ENCODE peak calls at places on chromosome 20, in nine cellular contexts. Y, E, C, T, P, A, L, Q and M are unnamed samples.
A peak's percentile ranks its signal among the peaks of the same experiment; 100 is the strongest.

GRCh38 chr20:634526-634925 is 18.5 kb downstream of the SRXN1 start:
- DNase-seq in Y (no peak), A (no peak), P (peak; percentile 65), L (no peak), T (no peak), C (no peak), E (no peak), Q (no peak), M (no peak)

GRCh38 chr20:5642155-5642981 is 107.8 kb upstream of the SHLD1 start:
- DNase-seq in Q (no peak), E (no peak), L (no peak), Y (no peak), T (no peak), A (peak; percentile 54), P (no peak), C (no peak), M (no peak)

GRCh38 chr20:48025061-48025515 is 239.8 kb upstream of the SULF2 start:
- DNase-seq in Q (no peak), E (no peak), L (no peak), T (no peak), Y (no peak), A (no peak), P (peak; percentile 49), C (no peak), M (no peak)

GRCh38 chr20:50259705-50260479 is 69.3 kb downstream of the CEBPB start:
- DNase-seq in P (no peak), E (no peak), T (no peak), A (peak; percentile 24), L (no peak), Y (no peak), Q (no peak), C (no peak), M (no peak)

GRCh38 chr20:61801428-61801827 is 264.3 kb downstream of the TAF4 start:
- DNase-seq in E (no peak), C (no peak), T (no peak), A (no peak), P (no peak), Y (no peak), Q (no peak), L (no peak), M (no peak)

GRCh38 chr20:5065489-5066383 is 54.0 kb downstream of the PCNA start:
- DNase-seq in Y (no peak), Q (no peak), A (peak; percentile 81), T (no peak), C (no peak), E (no peak), P (no peak), L (no peak), M (no peak)

GRCh38 chr20:57066126-57066900 is 200.1 kb downstream of the BMP7 start:
- DNase-seq in L (no peak), E (no peak), Q (no peak), T (no peak), Y (no peak), C (no peak), A (no peak), P (no peak), M (no peak)

GRCh38 chr20:50546729-50547314 is 36.6 kb downstream of the PTPN1 start:
- DNase-seq in T (no peak), C (no peak), Y (peak; percentile 44), L (no peak), E (no peak), P (no peak), A (no peak), Q (peak; percentile 48), M (no peak)

GRCh38 chr20:8432435-8433148 is 300.5 kb downstream of the PLCB1 start:
- DNase-seq in Y (no peak), E (no peak), Q (no peak), T (no peak), C (no peak), P (no peak), A (no peak), L (no peak), M (no peak)

GRCh38 chr20:41293269-41294037 is 24.1 kb downstream of the ZHX3 start:
- DNase-seq in Q (no peak), C (no peak), A (no peak), P (no peak), L (no peak), Y (no peak), E (no peak), T (no peak), M (no peak)

GRCh38 chr20:38315290-38315966 is 11.5 kb downstream of the BPI start:
- DNase-seq in C (no peak), L (no peak), T (no peak), P (peak; percentile 16), A (no peak), Y (no peak), E (no peak), Q (no peak), M (no peak)

GRCh38 chr20:24776755-24777271 is 172.3 kb upstream of the CST7 start:
- DNase-seq in L (no peak), A (no peak), C (no peak), Q (no peak), T (no peak), P (no peak), E (no peak), Y (no peak), M (no peak)

GRCh38 chr20:41468994-41469600 is 102.5 kb upstream of the EMILIN3 start:
- DNase-seq in E (no peak), L (no peak), C (no peak), Y (no peak), T (no peak), A (no peak), Q (no peak), P (no peak), M (no peak)

GRCh38 chr20:34522969-34523871 is 7.0 kb downstream of the DYNLRB1 start:
- DNase-seq in T (peak; percentile 13), C (peak; percentile 66), A (peak; percentile 17), Q (peak; percentile 69), E (peak; percentile 52), Y (peak; percentile 66), L (peak; percentile 30), P (peak; percentile 69), M (no peak)

GRCh38 chr20:48012401-48012974 is 227.2 kb upstream of the SULF2 start:
- DNase-seq in Y (no peak), E (no peak), C (no peak), L (no peak), A (peak; percentile 30), Q (no peak), P (no peak), T (no peak), M (no peak)

GRCh38 chr20:62361799-62362589 is 5.1 kb downstream of the LAMA5 start:
- DNase-seq in C (no peak), T (no peak), A (peak; percentile 86), P (peak; percentile 75), Y (no peak), L (no peak), E (no peak), Q (no peak), M (peak; percentile 84)

GRCh38 chr20:38196592-38196991 is 31.5 kb upstream of the TGM2 start:
- DNase-seq in C (no peak), L (no peak), P (no peak), E (no peak), Q (no peak), T (no peak), A (no peak), Y (no peak), M (no peak)

GRCh38 chr20:53738039-53738944 is 144.7 kb upstream of the ZNF217 start:
- DNase-seq in A (no peak), Y (no peak), T (no peak), P (peak; percentile 81), L (no peak), Q (no peak), C (peak; percentile 56), E (peak; percentile 81), M (no peak)

GRCh38 chr20:23334111-23334510 is 16.5 kb upstream of the NXT1 start:
- DNase-seq in P (no peak), C (no peak), A (no peak), Y (no peak), L (no peak), E (no peak), T (no peak), Q (no peak), M (no peak)

GRCh38 chr20:289693-290080 is 863 bp downstream of the C20orf96 start:
- DNase-seq in C (no peak), A (no peak), Y (no peak), T (no peak), E (no peak), P (no peak), Q (no peak), L (no peak), M (no peak)

GRCh38 chr20:22308934-22309333 is 275.4 kb downstream of the FOXA2 start:
- DNase-seq in A (no peak), P (no peak), Q (no peak), C (no peak), T (no peak), E (no peak), Y (no peak), L (no peak), M (no peak)

GRCh38 chr20:34675993-34676641 is 775 bp downstream of the PIGU start:
- DNase-seq in E (peak; percentile 28), Q (no peak), Y (no peak), A (peak; percentile 5), P (no peak), T (no peak), L (no peak), C (no peak), M (no peak)

GRCh38 chr20:50054626-50055511 is 58.1 kb downstream of the UBE2V1 start:
- DNase-seq in Q (no peak), P (peak; percentile 40), T (no peak), A (no peak), E (no peak), Y (no peak), L (no peak), C (no peak), M (no peak)

GRCh38 chr20:34771680-34772081 is 53.8 kb downstream of the NCOA6 start:
- DNase-seq in E (no peak), C (no peak), T (no peak), Y (no peak), P (no peak), L (no peak), A (no peak), Q (no peak), M (no peak)

GRCh38 chr20:51497542-51498467 is 44.7 kb downstream of the NFATC2 start:
- DNase-seq in Q (peak; percentile 73), A (no peak), E (no peak), L (peak; percentile 56), Y (peak; percentile 75), P (no peak), T (no peak), C (no peak), M (no peak)

GRCh38 chr20:1325173-1326030 is 3.5 kb downstream of the SDCBP2 start:
- DNase-seq in P (peak; percentile 97), E (peak; percentile 88), T (peak; percentile 98), L (peak; percentile 96), Y (peak; percentile 99), A (peak; percentile 98), C (peak; percentile 96), Q (peak; percentile 99), M (peak; percentile 97)

GRCh38 chr20:25126630-25127029 is 44.7 kb upstream of the VSX1 start:
- DNase-seq in Y (no peak), L (no peak), C (no peak), Q (no peak), E (no peak), T (no peak), A (no peak), P (no peak), M (no peak)

GRCh38 chr20:32168184-32168910 is 39.2 kb downstream of the PLAGL2 start:
- DNase-seq in P (peak; percentile 57), C (no peak), E (peak; percentile 28), T (no peak), L (no peak), Y (no peak), Q (no peak), A (no peak), M (no peak)

GRCh38 chr20:50400705-50401045 is 109.5 kb upstream of the PTPN1 start:
- DNase-seq in T (no peak), Q (no peak), A (no peak), L (no peak), Y (no peak), E (no peak), P (no peak), C (no peak), M (no peak)

GRCh38 chr20:64226686-64227576 is 28.6 kb upstream of the PCMTD2 start:
- DNase-seq in P (no peak), C (no peak), L (no peak), E (no peak), T (no peak), Y (no peak), A (no peak), Q (no peak), M (no peak)

GRCh38 chr20:57396212-57396611 is 5.0 kb downstream of the RBM38 start:
- DNase-seq in P (no peak), L (no peak), E (no peak), Y (no peak), C (no peak), A (no peak), T (no peak), Q (no peak), M (no peak)